ENCODE peak calls at places on chromosomes 11 and 22, in four cellular contexts. F, V, W and D are unnamed samples.
A peak's percentile ranks its signal among the peaks of the same experiment; 100 is the strongest.

GRCh38 chr11:102974552-102975280 is 19.2 kb upstream of the MMP13 start:
- DNase-seq in W (no peak), F (no peak), V (no peak), D (no peak)

GRCh38 chr11:1111545-1112212 is 37.0 kb downstream of the MUC2 start:
- DNase-seq in F (no peak), V (no peak), W (no peak), D (no peak)

GRCh38 chr11:66856496-66857233 is at the start of gene LRFN4:
- DNase-seq in W (no peak), F (no peak), V (peak; percentile 71), D (peak; percentile 80)

GRCh38 chr11:60786811-60787567 is 1.9 kb downstream of the MS4A10 start:
- DNase-seq in V (no peak), W (no peak), F (no peak), D (no peak)

GRCh38 chr22:30922151-30922611 is 46.4 kb downstream of the MORC2 start:
- DNase-seq in W (peak; percentile 60), F (no peak), V (no peak), D (peak; percentile 60)

GRCh38 chr22:41524809-41525449 is 19.3 kb downstream of the POLR3H start:
- DNase-seq in W (no peak), V (no peak), F (peak; percentile 61), D (peak; percentile 60)

GRCh38 chr22:17918840-17919239 is 105.5 kb downstream of the MICAL3 start:
- DNase-seq in F (no peak), W (no peak), V (no peak), D (no peak)

GRCh38 chr11:46235777-46236688 is 41.4 kb upstream of the CREB3L1 start:
- DNase-seq in W (no peak), V (no peak), F (peak; percentile 92), D (no peak)

GRCh38 chr22:35677460-35678187 is 29.4 kb downstream of the APOL6 start:
- DNase-seq in F (no peak), W (no peak), V (no peak), D (no peak)

GRCh38 chr11:11253487-11253886 is 99.6 kb downstream of the CSNK2A3 start:
- DNase-seq in W (no peak), F (no peak), V (no peak), D (no peak)

GRCh38 chr11:73185680-73186293 is 32.3 kb upstream of the P2RY2 start:
- DNase-seq in V (no peak), W (no peak), F (peak; percentile 91), D (no peak)

GRCh38 chr11:123525072-123525471 is 95.0 kb downstream of the GRAMD1B start:
- DNase-seq in V (no peak), W (no peak), F (no peak), D (no peak)

GRCh38 chr11:128471138-128471661 is 116.2 kb downstream of the ETS1 start:
- DNase-seq in F (no peak), W (peak; percentile 79), V (no peak), D (no peak)

GRCh38 chr11:122162095-122162494 is 46.1 kb upstream of the BLID start:
- DNase-seq in W (no peak), F (no peak), V (no peak), D (no peak)

GRCh38 chr11:12420706-12421105 is 43.3 kb downstream of the PARVA start:
- DNase-seq in W (no peak), V (no peak), F (no peak), D (no peak)

GRCh38 chr11:121892131-121892681 is 223.8 kb downstream of the BLID start:
- DNase-seq in F (no peak), V (no peak), W (no peak), D (no peak)

GRCh38 chr11:61429691-61430582 is at the start of the genes CPSF7 and SDHAF2:
- DNase-seq in W (peak; percentile 69), V (peak; percentile 94), F (peak; percentile 82), D (peak; percentile 90)

GRCh38 chr22:31238057-31238456 is 26.0 kb downstream of the LIMK2 start:
- DNase-seq in F (no peak), V (no peak), W (no peak), D (no peak)

GRCh38 chr22:17712441-17712840 is 61.8 kb downstream of the BID start:
- DNase-seq in V (no peak), W (no peak), F (no peak), D (no peak)

GRCh38 chr11:130125638-130126037 is 33.9 kb upstream of the ST14 start:
- DNase-seq in W (no peak), V (no peak), F (no peak), D (no peak)

GRCh38 chr11:32297629-32298028 is 137.7 kb downstream of the WT1 start:
- DNase-seq in W (no peak), V (peak; percentile 11), F (no peak), D (no peak)

GRCh38 chr22:43774318-43774717 is 37.8 kb downstream of the EFCAB6 start:
- DNase-seq in F (no peak), W (no peak), V (no peak), D (no peak)

GRCh38 chr22:43777204-43777671 is 34.9 kb downstream of the EFCAB6 start:
- DNase-seq in W (no peak), F (no peak), V (no peak), D (no peak)

GRCh38 chr22:43776081-43776670 is 35.9 kb downstream of the EFCAB6 start:
- DNase-seq in V (no peak), F (no peak), W (no peak), D (no peak)
- TF ChIP-seq SPI1 in V (no peak), F (no peak), W (no peak), D (no peak)

DNA sequence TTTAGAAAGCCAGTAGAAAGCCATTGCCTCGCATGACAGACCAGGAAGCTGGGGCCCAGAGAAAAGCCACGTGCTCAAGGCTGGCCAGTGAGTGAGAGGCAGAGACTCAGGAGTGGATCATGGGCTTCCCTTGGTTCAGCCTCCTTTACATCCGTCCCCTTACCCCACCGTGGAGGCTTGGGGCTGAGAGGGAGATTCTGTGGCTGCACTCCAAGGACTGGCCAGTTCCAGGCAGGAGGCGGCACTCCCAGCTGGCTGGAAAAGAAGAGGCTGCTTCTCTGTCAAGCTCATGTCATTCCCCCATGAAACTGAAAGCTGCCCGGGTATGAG is 6.6 kb upstream of the ASCL2 start:
- DNase-seq in F (no peak), W (no peak), V (no peak), D (no peak)
- TF ChIP-seq SPI1 in F (no peak), W (no peak), V (no peak), D (no peak)

GRCh38 chr22:25878933-25879332 is 136.9 kb downstream of the MYO18B start:
- DNase-seq in F (no peak), V (no peak), W (no peak), D (no peak)
- TF ChIP-seq SPI1 in F (no peak), V (no peak), W (no peak), D (no peak)

DNA sequence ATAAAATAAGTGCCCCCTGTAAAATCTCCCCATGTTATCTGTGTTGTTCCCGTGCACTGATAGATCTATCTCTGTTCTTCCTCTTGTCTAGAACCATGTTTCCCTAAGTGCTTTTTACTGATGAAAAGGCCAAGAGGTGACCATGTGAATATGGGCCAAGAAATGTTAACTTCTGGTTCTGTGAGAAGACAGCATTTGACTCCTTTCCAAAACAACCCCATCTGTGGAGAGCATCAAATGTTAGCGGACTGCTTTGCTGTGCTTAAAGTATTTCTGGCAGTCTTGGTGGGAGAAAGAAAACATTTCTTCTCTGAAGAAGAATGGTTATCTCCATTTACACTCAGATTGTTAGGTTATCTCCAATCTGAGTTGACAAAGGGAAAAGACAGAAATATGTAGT is 58.6 kb upstream of the GUCY1A2 start:
- DNase-seq in V (no peak), W (no peak), F (no peak), D (no peak)
- TF ChIP-seq SPI1 in V (no peak), W (no peak), F (no peak), D (no peak)

GRCh38 chr11:29530961-29531360 is 485.9 kb downstream of the KCNA4 start:
- DNase-seq in V (no peak), W (no peak), F (no peak), D (no peak)

GRCh38 chr11:29527391-29527936 is 489.4 kb downstream of the KCNA4 start:
- DNase-seq in W (no peak), V (no peak), F (peak; percentile 98), D (no peak)
- TF ChIP-seq SPI1 in W (no peak), V (no peak), F (peak; percentile 59), D (no peak)

GRCh38 chr11:70397336-70397982 is 870 bp upstream of the CTTN start:
- DNase-seq in V (peak; percentile 55), F (no peak), W (no peak), D (no peak)

GRCh38 chr11:70400643-70401042 is 2.3 kb downstream of the CTTN start:
- DNase-seq in V (no peak), W (no peak), F (no peak), D (no peak)

GRCh38 chr11:70397983-70398833 is at the start of gene CTTN:
- DNase-seq in F (peak; percentile 58), V (peak; percentile 97), W (peak; percentile 24), D (peak; percentile 84)

GRCh38 chr11:70399681-70400112 is 1.4 kb downstream of the CTTN start:
- DNase-seq in W (no peak), F (peak; percentile 27), V (peak; percentile 79), D (no peak)

GRCh38 chr11:70398834-70399680 is 728 bp downstream of the CTTN start:
- DNase-seq in W (no peak), F (no peak), V (no peak), D (peak; percentile 66)
- TF ChIP-seq SPI1 in W (no peak), F (no peak), V (no peak), D (no peak)

DNA sequence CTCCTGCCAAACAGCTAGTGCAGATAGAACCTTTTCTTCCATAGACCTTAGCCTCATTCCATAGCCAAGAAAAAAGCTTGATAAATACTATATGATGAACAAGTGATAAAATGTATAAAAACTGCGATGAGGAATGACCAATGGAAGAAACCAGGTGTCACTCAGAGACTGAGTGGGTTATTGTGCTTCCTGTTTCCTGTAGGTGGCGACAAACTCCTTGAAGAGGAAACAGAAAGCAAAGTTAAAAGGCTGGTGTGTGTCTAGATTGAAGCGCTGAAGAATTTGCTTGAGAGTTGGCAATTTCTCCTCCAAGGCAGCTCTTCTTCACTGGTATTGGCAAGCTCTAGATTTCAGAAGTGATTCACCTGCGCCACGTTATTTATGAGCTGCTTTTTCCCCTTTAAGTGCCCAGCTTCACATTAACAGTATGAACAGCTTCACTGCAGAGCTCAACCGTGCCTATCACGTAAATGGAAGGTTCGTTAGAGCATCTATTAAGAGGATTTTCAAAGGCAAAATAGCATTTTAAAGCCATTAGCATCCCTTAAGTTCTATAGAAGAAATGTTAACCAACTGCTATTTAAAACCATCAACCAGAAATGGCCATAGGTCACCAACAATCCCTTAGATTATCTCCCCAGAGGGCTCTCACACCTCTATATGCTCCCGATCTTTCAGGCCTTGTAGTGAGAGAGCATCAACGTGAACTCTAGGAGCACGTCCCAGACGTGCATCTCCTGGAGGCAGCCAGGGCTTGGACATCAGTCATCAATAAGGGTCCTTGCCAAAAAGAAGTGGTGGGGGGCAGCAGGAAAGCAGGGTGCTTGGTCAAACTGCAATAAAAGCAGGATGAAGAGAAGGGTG is 179.4 kb downstream of the CADM1 start:
- DNase-seq in V (peak; percentile 48), W (peak; percentile 13), F (peak; percentile 7), D (peak; percentile 16)
- TF ChIP-seq SPI1 in V (no peak), W (no peak), F (no peak), D (no peak)

GRCh38 chr11:28169816-28170215 is 61.6 kb downstream of the METTL15 start:
- DNase-seq in V (peak; percentile 11), F (no peak), W (no peak), D (no peak)
- TF ChIP-seq SPI1 in V (no peak), F (no peak), W (no peak), D (no peak)